ENCODE peak calls at places on chromosomes 1 and 21, in ten cellular contexts. One of them, this sample, is unnamed.

GRCh38 chr1:112954945-112955677 is 885 bp downstream of the SLC16A1 start:
- DNase-seq in CD8-positive, alpha-beta T cell: peak
- DNase-seq in ovary: peak
- DNase-seq in endothelial cell: peak
- DNase-seq in AG04449: no peak
- DNase-seq in kidney epithelial cell: no peak
- DNase-seq in cardiac muscle cell: peak
- DNase-seq in fibroblast of pulmonary artery: peak
- DNase-seq in CD4-positive, alpha-beta T cell: peak
- DNase-seq in AG09319: no peak
- DNase-seq in this sample: no peak

GRCh38 chr1:164660415-164661174 is 101.6 kb downstream of the PBX1 start:
- DNase-seq in cardiac muscle cell: no peak
- DNase-seq in CD8-positive, alpha-beta T cell: no peak
- DNase-seq in CD4-positive, alpha-beta T cell: no peak
- DNase-seq in AG04449: no peak
- DNase-seq in AG09319: no peak
- DNase-seq in fibroblast of pulmonary artery: peak
- DNase-seq in ovary: no peak
- DNase-seq in kidney epithelial cell: peak
- DNase-seq in endothelial cell: no peak
- DNase-seq in this sample: no peak

GRCh38 chr1:211036701-211037494 is 97.0 kb downstream of the KCNH1 start:
- DNase-seq in fibroblast of pulmonary artery: peak
- DNase-seq in AG04449: peak
- DNase-seq in cardiac muscle cell: no peak
- DNase-seq in CD8-positive, alpha-beta T cell: no peak
- DNase-seq in endothelial cell: no peak
- DNase-seq in CD4-positive, alpha-beta T cell: no peak
- DNase-seq in kidney epithelial cell: peak
- DNase-seq in AG09319: peak
- DNase-seq in ovary: no peak
- DNase-seq in this sample: no peak

GRCh38 chr1:34844252-34844634 is 15.3 kb downstream of the SMIM12 start:
- DNase-seq in cardiac muscle cell: no peak
- DNase-seq in AG09319: no peak
- DNase-seq in kidney epithelial cell: no peak
- DNase-seq in CD4-positive, alpha-beta T cell: no peak
- DNase-seq in endothelial cell: peak
- DNase-seq in AG04449: no peak
- DNase-seq in ovary: no peak
- DNase-seq in CD8-positive, alpha-beta T cell: no peak
- DNase-seq in fibroblast of pulmonary artery: no peak
- DNase-seq in this sample: no peak

GRCh38 chr1:36136535-36136934 is 11.5 kb upstream of the COL8A2 start:
- DNase-seq in fibroblast of pulmonary artery: peak
- DNase-seq in cardiac muscle cell: no peak
- DNase-seq in kidney epithelial cell: no peak
- DNase-seq in AG04449: peak
- DNase-seq in CD8-positive, alpha-beta T cell: no peak
- DNase-seq in CD4-positive, alpha-beta T cell: no peak
- DNase-seq in AG09319: peak
- DNase-seq in ovary: no peak
- DNase-seq in endothelial cell: no peak
- DNase-seq in this sample: no peak

GRCh38 chr1:220386494-220387195 is 114.4 kb upstream of the RAB3GAP2 start:
- DNase-seq in AG09319: no peak
- DNase-seq in cardiac muscle cell: no peak
- DNase-seq in CD4-positive, alpha-beta T cell: no peak
- DNase-seq in CD8-positive, alpha-beta T cell: no peak
- DNase-seq in fibroblast of pulmonary artery: no peak
- DNase-seq in kidney epithelial cell: no peak
- DNase-seq in AG04449: no peak
- DNase-seq in endothelial cell: no peak
- DNase-seq in ovary: no peak
- DNase-seq in this sample: no peak

GRCh38 chr1:242467556-242468145 is 56.8 kb downstream of the PLD5 start:
- DNase-seq in CD4-positive, alpha-beta T cell: no peak
- DNase-seq in cardiac muscle cell: peak
- DNase-seq in fibroblast of pulmonary artery: peak
- DNase-seq in AG04449: no peak
- DNase-seq in endothelial cell: peak
- DNase-seq in AG09319: no peak
- DNase-seq in CD8-positive, alpha-beta T cell: no peak
- DNase-seq in ovary: peak
- DNase-seq in kidney epithelial cell: no peak
- DNase-seq in this sample: no peak

GRCh38 chr1:60657926-60658325 is 424.4 kb upstream of the NFIA start:
- DNase-seq in CD8-positive, alpha-beta T cell: no peak
- DNase-seq in endothelial cell: no peak
- DNase-seq in AG09319: no peak
- DNase-seq in CD4-positive, alpha-beta T cell: no peak
- DNase-seq in AG04449: no peak
- DNase-seq in ovary: no peak
- DNase-seq in cardiac muscle cell: no peak
- DNase-seq in kidney epithelial cell: no peak
- DNase-seq in fibroblast of pulmonary artery: no peak
- DNase-seq in this sample: no peak

GRCh38 chr1:204449631-204450280 is 38.1 kb upstream of the PPP1R15B start:
- DNase-seq in fibroblast of pulmonary artery: no peak
- DNase-seq in AG09319: no peak
- DNase-seq in ovary: no peak
- DNase-seq in CD8-positive, alpha-beta T cell: no peak
- DNase-seq in CD4-positive, alpha-beta T cell: no peak
- DNase-seq in cardiac muscle cell: no peak
- DNase-seq in AG04449: no peak
- DNase-seq in endothelial cell: no peak
- DNase-seq in kidney epithelial cell: no peak
- DNase-seq in this sample: no peak

GRCh38 chr1:66231162-66232077 is 302.5 kb upstream of the SGIP1 start:
- DNase-seq in fibroblast of pulmonary artery: peak
- DNase-seq in CD8-positive, alpha-beta T cell: no peak
- DNase-seq in cardiac muscle cell: no peak
- DNase-seq in endothelial cell: no peak
- DNase-seq in kidney epithelial cell: peak
- DNase-seq in AG09319: no peak
- DNase-seq in AG04449: no peak
- DNase-seq in CD4-positive, alpha-beta T cell: no peak
- DNase-seq in ovary: no peak
- DNase-seq in this sample: no peak

GRCh38 chr1:54249798-54250497 is 50.0 kb downstream of the MRPL37 start:
- DNase-seq in CD4-positive, alpha-beta T cell: no peak
- DNase-seq in AG09319: no peak
- DNase-seq in fibroblast of pulmonary artery: peak
- DNase-seq in endothelial cell: no peak
- DNase-seq in kidney epithelial cell: no peak
- DNase-seq in CD8-positive, alpha-beta T cell: no peak
- DNase-seq in AG04449: no peak
- DNase-seq in cardiac muscle cell: no peak
- DNase-seq in ovary: no peak
- DNase-seq in this sample: no peak

GRCh38 chr1:212432163-212432705 is 486 bp upstream of the NENF start:
- DNase-seq in ovary: no peak
- DNase-seq in cardiac muscle cell: no peak
- DNase-seq in CD4-positive, alpha-beta T cell: no peak
- DNase-seq in CD8-positive, alpha-beta T cell: no peak
- DNase-seq in fibroblast of pulmonary artery: no peak
- DNase-seq in kidney epithelial cell: no peak
- DNase-seq in endothelial cell: no peak
- DNase-seq in AG04449: no peak
- DNase-seq in AG09319: no peak
- DNase-seq in this sample: no peak

GRCh38 chr1:65812065-65812464 is 19.4 kb downstream of the PDE4B start:
- DNase-seq in fibroblast of pulmonary artery: peak
- DNase-seq in ovary: no peak
- DNase-seq in kidney epithelial cell: peak
- DNase-seq in AG09319: peak
- DNase-seq in endothelial cell: no peak
- DNase-seq in cardiac muscle cell: no peak
- DNase-seq in AG04449: no peak
- DNase-seq in CD8-positive, alpha-beta T cell: no peak
- DNase-seq in CD4-positive, alpha-beta T cell: no peak
- DNase-seq in this sample: no peak

GRCh38 chr1:180168786-180169640 is 14.3 kb downstream of the QSOX1 start:
- DNase-seq in endothelial cell: peak
- DNase-seq in kidney epithelial cell: no peak
- DNase-seq in CD8-positive, alpha-beta T cell: no peak
- DNase-seq in fibroblast of pulmonary artery: peak
- DNase-seq in ovary: no peak
- DNase-seq in cardiac muscle cell: peak
- DNase-seq in CD4-positive, alpha-beta T cell: no peak
- DNase-seq in AG04449: no peak
- DNase-seq in AG09319: no peak
- DNase-seq in this sample: no peak

GRCh38 chr1:154819628-154820590 is 50.2 kb downstream of the KCNN3 start:
- DNase-seq in AG04449: no peak
- DNase-seq in endothelial cell: peak
- DNase-seq in fibroblast of pulmonary artery: peak
- DNase-seq in CD4-positive, alpha-beta T cell: no peak
- DNase-seq in cardiac muscle cell: peak
- DNase-seq in ovary: no peak
- DNase-seq in AG09319: no peak
- DNase-seq in kidney epithelial cell: no peak
- DNase-seq in CD8-positive, alpha-beta T cell: no peak
- DNase-seq in this sample: no peak

GRCh38 chr1:27522860-27523665 is 33.1 kb upstream of the WASF2 start:
- DNase-seq in CD8-positive, alpha-beta T cell: no peak
- DNase-seq in CD4-positive, alpha-beta T cell: peak
- DNase-seq in AG04449: no peak
- DNase-seq in fibroblast of pulmonary artery: peak
- DNase-seq in ovary: no peak
- DNase-seq in kidney epithelial cell: no peak
- DNase-seq in AG09319: no peak
- DNase-seq in endothelial cell: peak
- DNase-seq in cardiac muscle cell: peak
- DNase-seq in this sample: no peak

GRCh38 chr1:219792337-219793021 is 135.9 kb downstream of the SLC30A10 start:
- DNase-seq in ovary: no peak
- DNase-seq in endothelial cell: no peak
- DNase-seq in cardiac muscle cell: peak
- DNase-seq in AG09319: peak
- DNase-seq in kidney epithelial cell: no peak
- DNase-seq in AG04449: peak
- DNase-seq in CD4-positive, alpha-beta T cell: no peak
- DNase-seq in fibroblast of pulmonary artery: peak
- DNase-seq in CD8-positive, alpha-beta T cell: no peak
- DNase-seq in this sample: no peak

GRCh38 chr1:170562644-170563338 is 30.8 kb downstream of the GORAB start:
- DNase-seq in AG09319: peak
- DNase-seq in endothelial cell: no peak
- DNase-seq in kidney epithelial cell: peak
- DNase-seq in fibroblast of pulmonary artery: peak
- DNase-seq in CD8-positive, alpha-beta T cell: no peak
- DNase-seq in cardiac muscle cell: no peak
- DNase-seq in AG04449: no peak
- DNase-seq in CD4-positive, alpha-beta T cell: no peak
- DNase-seq in ovary: peak
- DNase-seq in this sample: peak

GRCh38 chr1:211135342-211135950 is 1.5 kb upstream of the KCNH1 start:
- DNase-seq in AG04449: no peak
- DNase-seq in AG09319: peak
- DNase-seq in CD8-positive, alpha-beta T cell: no peak
- DNase-seq in kidney epithelial cell: peak
- DNase-seq in endothelial cell: no peak
- DNase-seq in fibroblast of pulmonary artery: peak
- DNase-seq in CD4-positive, alpha-beta T cell: no peak
- DNase-seq in ovary: no peak
- DNase-seq in cardiac muscle cell: peak
- DNase-seq in this sample: no peak

DNA sequence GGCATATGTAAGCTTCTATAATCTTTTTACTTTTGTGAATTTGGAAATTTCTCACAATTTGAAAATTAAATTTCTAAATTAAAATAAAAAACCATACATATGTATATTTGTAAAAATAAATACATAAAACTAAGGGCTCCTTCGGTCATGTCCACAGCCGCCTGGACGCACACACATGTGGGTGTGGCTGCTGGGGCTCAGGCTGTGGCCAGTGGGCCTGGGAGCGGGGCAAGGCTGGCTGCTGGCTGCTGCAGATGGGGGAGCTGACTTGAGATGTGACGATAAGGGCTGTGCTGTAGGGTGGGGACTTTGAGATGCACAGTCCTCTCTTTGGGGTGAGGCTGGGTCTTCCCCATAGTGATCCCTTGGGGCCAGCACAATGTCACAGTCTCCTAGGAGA is 4.8 kb downstream of the RER1 start:
- DNase-seq in fibroblast of pulmonary artery: no peak
- DNase-seq in ovary: no peak
- DNase-seq in CD4-positive, alpha-beta T cell: no peak
- DNase-seq in AG09319: no peak
- DNase-seq in endothelial cell: no peak
- DNase-seq in kidney epithelial cell: no peak
- DNase-seq in cardiac muscle cell: no peak
- DNase-seq in AG04449: no peak
- DNase-seq in CD8-positive, alpha-beta T cell: no peak
- DNase-seq in this sample: no peak
- TF ChIP-seq CTCF in fibroblast of pulmonary artery: no peak
- TF ChIP-seq CTCF in ovary: no peak
- TF ChIP-seq CTCF in CD4-positive, alpha-beta T cell: no peak
- TF ChIP-seq CTCF in AG09319: no peak
- TF ChIP-seq CTCF in endothelial cell: no peak
- TF ChIP-seq CTCF in kidney epithelial cell: no peak
- TF ChIP-seq CTCF in cardiac muscle cell: no peak
- TF ChIP-seq CTCF in AG04449: no peak
- TF ChIP-seq CTCF in CD8-positive, alpha-beta T cell: no peak
- TF ChIP-seq CTCF in this sample: no peak

GRCh38 chr1:117674521-117675400 is 68.9 kb downstream of the TENT5C start:
- DNase-seq in ovary: no peak
- DNase-seq in AG04449: no peak
- DNase-seq in AG09319: no peak
- DNase-seq in CD8-positive, alpha-beta T cell: no peak
- DNase-seq in cardiac muscle cell: no peak
- DNase-seq in fibroblast of pulmonary artery: peak
- DNase-seq in CD4-positive, alpha-beta T cell: peak
- DNase-seq in kidney epithelial cell: no peak
- DNase-seq in endothelial cell: peak
- DNase-seq in this sample: no peak
- TF ChIP-seq CTCF in ovary: no peak
- TF ChIP-seq CTCF in AG04449: peak
- TF ChIP-seq CTCF in AG09319: peak
- TF ChIP-seq CTCF in CD8-positive, alpha-beta T cell: peak
- TF ChIP-seq CTCF in cardiac muscle cell: peak
- TF ChIP-seq CTCF in fibroblast of pulmonary artery: peak
- TF ChIP-seq CTCF in CD4-positive, alpha-beta T cell: peak
- TF ChIP-seq CTCF in kidney epithelial cell: no peak
- TF ChIP-seq CTCF in endothelial cell: no peak
- TF ChIP-seq CTCF in this sample: no peak

GRCh38 chr1:21468597-21468996 is 28.7 kb downstream of the NBPF3 start:
- DNase-seq in fibroblast of pulmonary artery: peak
- DNase-seq in CD8-positive, alpha-beta T cell: no peak
- DNase-seq in CD4-positive, alpha-beta T cell: no peak
- DNase-seq in cardiac muscle cell: peak
- DNase-seq in ovary: no peak
- DNase-seq in AG04449: no peak
- DNase-seq in AG09319: no peak
- DNase-seq in endothelial cell: peak
- DNase-seq in kidney epithelial cell: no peak
- DNase-seq in this sample: no peak
- TF ChIP-seq CTCF in fibroblast of pulmonary artery: peak
- TF ChIP-seq CTCF in CD8-positive, alpha-beta T cell: peak
- TF ChIP-seq CTCF in CD4-positive, alpha-beta T cell: no peak
- TF ChIP-seq CTCF in cardiac muscle cell: peak
- TF ChIP-seq CTCF in ovary: no peak
- TF ChIP-seq CTCF in AG04449: peak
- TF ChIP-seq CTCF in AG09319: peak
- TF ChIP-seq CTCF in endothelial cell: peak
- TF ChIP-seq CTCF in kidney epithelial cell: peak
- TF ChIP-seq CTCF in this sample: no peak

GRCh38 chr21:41932191-41932575 is 21.6 kb downstream of the C2CD2 start:
- DNase-seq in CD8-positive, alpha-beta T cell: no peak
- DNase-seq in fibroblast of pulmonary artery: peak
- DNase-seq in CD4-positive, alpha-beta T cell: no peak
- DNase-seq in ovary: peak
- DNase-seq in cardiac muscle cell: no peak
- DNase-seq in endothelial cell: no peak
- DNase-seq in kidney epithelial cell: peak
- DNase-seq in AG04449: peak
- DNase-seq in AG09319: no peak
- DNase-seq in this sample: no peak
- TF ChIP-seq CTCF in CD8-positive, alpha-beta T cell: no peak
- TF ChIP-seq CTCF in fibroblast of pulmonary artery: peak
- TF ChIP-seq CTCF in CD4-positive, alpha-beta T cell: no peak
- TF ChIP-seq CTCF in ovary: no peak
- TF ChIP-seq CTCF in cardiac muscle cell: peak
- TF ChIP-seq CTCF in endothelial cell: no peak
- TF ChIP-seq CTCF in kidney epithelial cell: peak
- TF ChIP-seq CTCF in AG04449: peak
- TF ChIP-seq CTCF in AG09319: peak
- TF ChIP-seq CTCF in this sample: no peak

This sample was measured in omental fat pad.